ENCODE peak calls at places on chromosome 20, in nine cellular contexts. One of them, this sample, is unnamed.

GRCh38 chr20:49573900-49574416 is 6.0 kb upstream of the PTGIS start:
- DNase-seq in H4: no peak
- DNase-seq in activated CD8-positive, alpha-beta memory T cell treated with anti-CD3 and anti-CD28 coated beads for 1 hour: no peak
- DNase-seq in activated T-cell treated with anti-CD3 and anti-CD28 coated beads for 1 hour: no peak
- DNase-seq in A549: no peak
- DNase-seq in activated CD4-positive, CD25-positive, alpha-beta regulatory T cell treated with anti-CD3 and anti-CD28 coated beads, Interleukin-2, amount 50 U/mL, for 16 hours: no peak
- DNase-seq in nephron progenitor cell: no peak
- DNase-seq in T-helper 2 cell: no peak
- DNase-seq in mammary epithelial cell: no peak
- DNase-seq in this sample: no peak

GRCh38 chr20:10861619-10862018 is 187.8 kb upstream of the JAG1 start:
- DNase-seq in H4: peak; percentile 10
- DNase-seq in activated CD8-positive, alpha-beta memory T cell treated with anti-CD3 and anti-CD28 coated beads for 1 hour: no peak
- DNase-seq in activated T-cell treated with anti-CD3 and anti-CD28 coated beads for 1 hour: no peak
- DNase-seq in A549: peak; percentile 93
- DNase-seq in activated CD4-positive, CD25-positive, alpha-beta regulatory T cell treated with anti-CD3 and anti-CD28 coated beads, Interleukin-2, amount 50 U/mL, for 16 hours: no peak
- DNase-seq in nephron progenitor cell: no peak
- DNase-seq in T-helper 2 cell: no peak
- DNase-seq in mammary epithelial cell: peak; percentile 33
- DNase-seq in this sample: no peak

GRCh38 chr20:53738039-53738944 is 144.7 kb upstream of the ZNF217 start:
- DNase-seq in H4: peak; percentile 92
- DNase-seq in activated CD8-positive, alpha-beta memory T cell treated with anti-CD3 and anti-CD28 coated beads for 1 hour: no peak
- DNase-seq in activated T-cell treated with anti-CD3 and anti-CD28 coated beads for 1 hour: no peak
- DNase-seq in A549: peak; percentile 95
- DNase-seq in activated CD4-positive, CD25-positive, alpha-beta regulatory T cell treated with anti-CD3 and anti-CD28 coated beads, Interleukin-2, amount 50 U/mL, for 16 hours: no peak
- DNase-seq in nephron progenitor cell: peak; percentile 73
- DNase-seq in T-helper 2 cell: no peak
- DNase-seq in mammary epithelial cell: peak; percentile 78
- DNase-seq in this sample: peak; percentile 96

GRCh38 chr20:63706852-63707557 is 771 bp downstream of the ARFRP1 start:
- DNase-seq in H4: peak; percentile 5
- DNase-seq in activated CD8-positive, alpha-beta memory T cell treated with anti-CD3 and anti-CD28 coated beads for 1 hour: peak; percentile 40
- DNase-seq in activated T-cell treated with anti-CD3 and anti-CD28 coated beads for 1 hour: peak; percentile 54
- DNase-seq in A549: peak; percentile 74
- DNase-seq in activated CD4-positive, CD25-positive, alpha-beta regulatory T cell treated with anti-CD3 and anti-CD28 coated beads, Interleukin-2, amount 50 U/mL, for 16 hours: no peak
- DNase-seq in nephron progenitor cell: peak; percentile 54
- DNase-seq in T-helper 2 cell: peak; percentile 55
- DNase-seq in mammary epithelial cell: peak; percentile 59
- DNase-seq in this sample: peak; percentile 59

GRCh38 chr20:36605309-36606170 is at the start of gene RAB5IF:
- DNase-seq in H4: peak; percentile 98
- DNase-seq in activated CD8-positive, alpha-beta memory T cell treated with anti-CD3 and anti-CD28 coated beads for 1 hour: peak; percentile 96
- DNase-seq in activated T-cell treated with anti-CD3 and anti-CD28 coated beads for 1 hour: peak; percentile 99
- DNase-seq in A549: peak; percentile 99
- DNase-seq in activated CD4-positive, CD25-positive, alpha-beta regulatory T cell treated with anti-CD3 and anti-CD28 coated beads, Interleukin-2, amount 50 U/mL, for 16 hours: peak; percentile 98
- DNase-seq in nephron progenitor cell: peak; percentile 99
- DNase-seq in T-helper 2 cell: peak; percentile 98
- DNase-seq in mammary epithelial cell: peak; percentile 98
- DNase-seq in this sample: peak; percentile 99

GRCh38 chr20:1646975-1647431 is 10.6 kb downstream of the SIRPG start:
- DNase-seq in H4: no peak
- DNase-seq in activated CD8-positive, alpha-beta memory T cell treated with anti-CD3 and anti-CD28 coated beads for 1 hour: no peak
- DNase-seq in activated T-cell treated with anti-CD3 and anti-CD28 coated beads for 1 hour: no peak
- DNase-seq in A549: no peak
- DNase-seq in activated CD4-positive, CD25-positive, alpha-beta regulatory T cell treated with anti-CD3 and anti-CD28 coated beads, Interleukin-2, amount 50 U/mL, for 16 hours: no peak
- DNase-seq in nephron progenitor cell: no peak
- DNase-seq in T-helper 2 cell: no peak
- DNase-seq in mammary epithelial cell: no peak
- DNase-seq in this sample: no peak

GRCh38 chr20:12673352-12673751 is 335.4 kb upstream of the SPTLC3 start:
- DNase-seq in H4: no peak
- DNase-seq in activated CD8-positive, alpha-beta memory T cell treated with anti-CD3 and anti-CD28 coated beads for 1 hour: no peak
- DNase-seq in activated T-cell treated with anti-CD3 and anti-CD28 coated beads for 1 hour: no peak
- DNase-seq in A549: no peak
- DNase-seq in activated CD4-positive, CD25-positive, alpha-beta regulatory T cell treated with anti-CD3 and anti-CD28 coated beads, Interleukin-2, amount 50 U/mL, for 16 hours: no peak
- DNase-seq in nephron progenitor cell: no peak
- DNase-seq in T-helper 2 cell: no peak
- DNase-seq in mammary epithelial cell: no peak
- DNase-seq in this sample: no peak

GRCh38 chr20:35345189-35345588 is 53.0 kb upstream of the FAM83C start:
- DNase-seq in H4: no peak
- DNase-seq in activated CD8-positive, alpha-beta memory T cell treated with anti-CD3 and anti-CD28 coated beads for 1 hour: no peak
- DNase-seq in activated T-cell treated with anti-CD3 and anti-CD28 coated beads for 1 hour: no peak
- DNase-seq in A549: no peak
- DNase-seq in activated CD4-positive, CD25-positive, alpha-beta regulatory T cell treated with anti-CD3 and anti-CD28 coated beads, Interleukin-2, amount 50 U/mL, for 16 hours: no peak
- DNase-seq in nephron progenitor cell: no peak
- DNase-seq in T-helper 2 cell: no peak
- DNase-seq in mammary epithelial cell: no peak
- DNase-seq in this sample: no peak

GRCh38 chr20:20363449-20364015 is 4.4 kb upstream of the INSM1 start:
- DNase-seq in H4: no peak
- DNase-seq in activated CD8-positive, alpha-beta memory T cell treated with anti-CD3 and anti-CD28 coated beads for 1 hour: no peak
- DNase-seq in activated T-cell treated with anti-CD3 and anti-CD28 coated beads for 1 hour: no peak
- DNase-seq in A549: no peak
- DNase-seq in activated CD4-positive, CD25-positive, alpha-beta regulatory T cell treated with anti-CD3 and anti-CD28 coated beads, Interleukin-2, amount 50 U/mL, for 16 hours: no peak
- DNase-seq in nephron progenitor cell: peak; percentile 26
- DNase-seq in T-helper 2 cell: no peak
- DNase-seq in mammary epithelial cell: no peak
- DNase-seq in this sample: peak; percentile 33

GRCh38 chr20:13220857-13221297 is at the start of gene ISM1:
- DNase-seq in H4: no peak
- DNase-seq in activated CD8-positive, alpha-beta memory T cell treated with anti-CD3 and anti-CD28 coated beads for 1 hour: no peak
- DNase-seq in activated T-cell treated with anti-CD3 and anti-CD28 coated beads for 1 hour: peak; percentile 29
- DNase-seq in A549: peak; percentile 32
- DNase-seq in activated CD4-positive, CD25-positive, alpha-beta regulatory T cell treated with anti-CD3 and anti-CD28 coated beads, Interleukin-2, amount 50 U/mL, for 16 hours: no peak
- DNase-seq in nephron progenitor cell: peak; percentile 73
- DNase-seq in T-helper 2 cell: peak; percentile 17
- DNase-seq in mammary epithelial cell: peak; percentile 29
- DNase-seq in this sample: peak; percentile 81

GRCh38 chr20:56706867-56707360 is 77.8 kb downstream of the TFAP2C start:
- DNase-seq in H4: no peak
- DNase-seq in activated CD8-positive, alpha-beta memory T cell treated with anti-CD3 and anti-CD28 coated beads for 1 hour: no peak
- DNase-seq in activated T-cell treated with anti-CD3 and anti-CD28 coated beads for 1 hour: no peak
- DNase-seq in A549: no peak
- DNase-seq in activated CD4-positive, CD25-positive, alpha-beta regulatory T cell treated with anti-CD3 and anti-CD28 coated beads, Interleukin-2, amount 50 U/mL, for 16 hours: no peak
- DNase-seq in nephron progenitor cell: no peak
- DNase-seq in T-helper 2 cell: no peak
- DNase-seq in mammary epithelial cell: peak; percentile 24
- DNase-seq in this sample: no peak

GRCh38 chr20:63017826-63018411 is 11.2 kb upstream of the BHLHE23 start:
- DNase-seq in H4: no peak
- DNase-seq in activated CD8-positive, alpha-beta memory T cell treated with anti-CD3 and anti-CD28 coated beads for 1 hour: no peak
- DNase-seq in activated T-cell treated with anti-CD3 and anti-CD28 coated beads for 1 hour: no peak
- DNase-seq in A549: no peak
- DNase-seq in activated CD4-positive, CD25-positive, alpha-beta regulatory T cell treated with anti-CD3 and anti-CD28 coated beads, Interleukin-2, amount 50 U/mL, for 16 hours: no peak
- DNase-seq in nephron progenitor cell: no peak
- DNase-seq in T-helper 2 cell: no peak
- DNase-seq in mammary epithelial cell: no peak
- DNase-seq in this sample: no peak

GRCh38 chr20:58461899-58462298 is 53.3 kb downstream of the APCDD1L start:
- DNase-seq in H4: no peak
- DNase-seq in activated CD8-positive, alpha-beta memory T cell treated with anti-CD3 and anti-CD28 coated beads for 1 hour: no peak
- DNase-seq in activated T-cell treated with anti-CD3 and anti-CD28 coated beads for 1 hour: no peak
- DNase-seq in A549: no peak
- DNase-seq in activated CD4-positive, CD25-positive, alpha-beta regulatory T cell treated with anti-CD3 and anti-CD28 coated beads, Interleukin-2, amount 50 U/mL, for 16 hours: no peak
- DNase-seq in nephron progenitor cell: no peak
- DNase-seq in T-helper 2 cell: no peak
- DNase-seq in mammary epithelial cell: peak; percentile 95
- DNase-seq in this sample: no peak

GRCh38 chr20:51378171-51378928 is 164.2 kb downstream of the NFATC2 start:
- DNase-seq in H4: no peak
- DNase-seq in activated CD8-positive, alpha-beta memory T cell treated with anti-CD3 and anti-CD28 coated beads for 1 hour: no peak
- DNase-seq in activated T-cell treated with anti-CD3 and anti-CD28 coated beads for 1 hour: no peak
- DNase-seq in A549: peak; percentile 43
- DNase-seq in activated CD4-positive, CD25-positive, alpha-beta regulatory T cell treated with anti-CD3 and anti-CD28 coated beads, Interleukin-2, amount 50 U/mL, for 16 hours: no peak
- DNase-seq in nephron progenitor cell: no peak
- DNase-seq in T-helper 2 cell: no peak
- DNase-seq in mammary epithelial cell: no peak
- DNase-seq in this sample: no peak

GRCh38 chr20:31666258-31667042 is 28.7 kb downstream of the COX4I2 start:
- DNase-seq in H4: no peak
- DNase-seq in activated CD8-positive, alpha-beta memory T cell treated with anti-CD3 and anti-CD28 coated beads for 1 hour: no peak
- DNase-seq in activated T-cell treated with anti-CD3 and anti-CD28 coated beads for 1 hour: no peak
- DNase-seq in A549: no peak
- DNase-seq in activated CD4-positive, CD25-positive, alpha-beta regulatory T cell treated with anti-CD3 and anti-CD28 coated beads, Interleukin-2, amount 50 U/mL, for 16 hours: no peak
- DNase-seq in nephron progenitor cell: no peak
- DNase-seq in T-helper 2 cell: no peak
- DNase-seq in mammary epithelial cell: no peak
- DNase-seq in this sample: no peak

GRCh38 chr20:61925555-61926252 is 140.0 kb downstream of the TAF4 start:
- DNase-seq in H4: peak; percentile 78
- DNase-seq in activated CD8-positive, alpha-beta memory T cell treated with anti-CD3 and anti-CD28 coated beads for 1 hour: no peak
- DNase-seq in activated T-cell treated with anti-CD3 and anti-CD28 coated beads for 1 hour: no peak
- DNase-seq in A549: no peak
- DNase-seq in activated CD4-positive, CD25-positive, alpha-beta regulatory T cell treated with anti-CD3 and anti-CD28 coated beads, Interleukin-2, amount 50 U/mL, for 16 hours: no peak
- DNase-seq in nephron progenitor cell: no peak
- DNase-seq in T-helper 2 cell: no peak
- DNase-seq in mammary epithelial cell: peak; percentile 74
- DNase-seq in this sample: no peak

GRCh38 chr20:11891827-11892521 is 25.7 kb upstream of the BTBD3 start:
- DNase-seq in H4: peak; percentile 74
- DNase-seq in activated CD8-positive, alpha-beta memory T cell treated with anti-CD3 and anti-CD28 coated beads for 1 hour: no peak
- DNase-seq in activated T-cell treated with anti-CD3 and anti-CD28 coated beads for 1 hour: no peak
- DNase-seq in A549: peak; percentile 77
- DNase-seq in activated CD4-positive, CD25-positive, alpha-beta regulatory T cell treated with anti-CD3 and anti-CD28 coated beads, Interleukin-2, amount 50 U/mL, for 16 hours: no peak
- DNase-seq in nephron progenitor cell: peak; percentile 77
- DNase-seq in T-helper 2 cell: no peak
- DNase-seq in mammary epithelial cell: peak; percentile 83
- DNase-seq in this sample: peak; percentile 96

GRCh38 chr20:1953616-1954015 is 40.2 kb downstream of the PDYN start:
- DNase-seq in H4: no peak
- DNase-seq in activated CD8-positive, alpha-beta memory T cell treated with anti-CD3 and anti-CD28 coated beads for 1 hour: no peak
- DNase-seq in activated T-cell treated with anti-CD3 and anti-CD28 coated beads for 1 hour: no peak
- DNase-seq in A549: no peak
- DNase-seq in activated CD4-positive, CD25-positive, alpha-beta regulatory T cell treated with anti-CD3 and anti-CD28 coated beads, Interleukin-2, amount 50 U/mL, for 16 hours: no peak
- DNase-seq in nephron progenitor cell: no peak
- DNase-seq in T-helper 2 cell: no peak
- DNase-seq in mammary epithelial cell: no peak
- DNase-seq in this sample: no peak

GRCh38 chr20:43183526-43183925 is 6.2 kb downstream of the PTPRT start:
- DNase-seq in H4: no peak
- DNase-seq in activated CD8-positive, alpha-beta memory T cell treated with anti-CD3 and anti-CD28 coated beads for 1 hour: no peak
- DNase-seq in activated T-cell treated with anti-CD3 and anti-CD28 coated beads for 1 hour: no peak
- DNase-seq in A549: no peak
- DNase-seq in activated CD4-positive, CD25-positive, alpha-beta regulatory T cell treated with anti-CD3 and anti-CD28 coated beads, Interleukin-2, amount 50 U/mL, for 16 hours: no peak
- DNase-seq in nephron progenitor cell: no peak
- DNase-seq in T-helper 2 cell: no peak
- DNase-seq in mammary epithelial cell: no peak
- DNase-seq in this sample: peak; percentile 26

GRCh38 chr20:63101781-63102719 is 95.3 kb upstream of the BHLHE23 start:
- DNase-seq in H4: peak; percentile 35
- DNase-seq in activated CD8-positive, alpha-beta memory T cell treated with anti-CD3 and anti-CD28 coated beads for 1 hour: peak; percentile 12
- DNase-seq in activated T-cell treated with anti-CD3 and anti-CD28 coated beads for 1 hour: peak; percentile 35
- DNase-seq in A549: peak; percentile 61
- DNase-seq in activated CD4-positive, CD25-positive, alpha-beta regulatory T cell treated with anti-CD3 and anti-CD28 coated beads, Interleukin-2, amount 50 U/mL, for 16 hours: peak; percentile 21
- DNase-seq in nephron progenitor cell: peak; percentile 70
- DNase-seq in T-helper 2 cell: peak; percentile 38
- DNase-seq in mammary epithelial cell: peak; percentile 32
- DNase-seq in this sample: peak; percentile 48

GRCh38 chr20:50844430-50845100 is 49.7 kb downstream of the BCAS4 start:
- DNase-seq in H4: peak; percentile 69
- DNase-seq in activated CD8-positive, alpha-beta memory T cell treated with anti-CD3 and anti-CD28 coated beads for 1 hour: no peak
- DNase-seq in activated T-cell treated with anti-CD3 and anti-CD28 coated beads for 1 hour: peak; percentile 30
- DNase-seq in A549: peak; percentile 46
- DNase-seq in activated CD4-positive, CD25-positive, alpha-beta regulatory T cell treated with anti-CD3 and anti-CD28 coated beads, Interleukin-2, amount 50 U/mL, for 16 hours: no peak
- DNase-seq in nephron progenitor cell: no peak
- DNase-seq in T-helper 2 cell: no peak
- DNase-seq in mammary epithelial cell: peak; percentile 99
- DNase-seq in this sample: no peak

GRCh38 chr20:17543531-17543961 is 12.4 kb upstream of the BFSP1 start:
- DNase-seq in H4: no peak
- DNase-seq in activated CD8-positive, alpha-beta memory T cell treated with anti-CD3 and anti-CD28 coated beads for 1 hour: no peak
- DNase-seq in activated T-cell treated with anti-CD3 and anti-CD28 coated beads for 1 hour: no peak
- DNase-seq in A549: no peak
- DNase-seq in activated CD4-positive, CD25-positive, alpha-beta regulatory T cell treated with anti-CD3 and anti-CD28 coated beads, Interleukin-2, amount 50 U/mL, for 16 hours: no peak
- DNase-seq in nephron progenitor cell: no peak
- DNase-seq in T-helper 2 cell: no peak
- DNase-seq in mammary epithelial cell: peak; percentile 52
- DNase-seq in this sample: peak; percentile 35

GRCh38 chr20:32162367-32162766 is 45.2 kb downstream of the PLAGL2 start:
- DNase-seq in H4: no peak
- DNase-seq in activated CD8-positive, alpha-beta memory T cell treated with anti-CD3 and anti-CD28 coated beads for 1 hour: no peak
- DNase-seq in activated T-cell treated with anti-CD3 and anti-CD28 coated beads for 1 hour: no peak
- DNase-seq in A549: no peak
- DNase-seq in activated CD4-positive, CD25-positive, alpha-beta regulatory T cell treated with anti-CD3 and anti-CD28 coated beads, Interleukin-2, amount 50 U/mL, for 16 hours: no peak
- DNase-seq in nephron progenitor cell: no peak
- DNase-seq in T-helper 2 cell: no peak
- DNase-seq in mammary epithelial cell: no peak
- DNase-seq in this sample: peak; percentile 35

GRCh38 chr20:25408890-25409289 is 1.4 kb downstream of the GINS1 start:
- DNase-seq in H4: no peak
- DNase-seq in activated CD8-positive, alpha-beta memory T cell treated with anti-CD3 and anti-CD28 coated beads for 1 hour: no peak
- DNase-seq in activated T-cell treated with anti-CD3 and anti-CD28 coated beads for 1 hour: no peak
- DNase-seq in A549: no peak
- DNase-seq in activated CD4-positive, CD25-positive, alpha-beta regulatory T cell treated with anti-CD3 and anti-CD28 coated beads, Interleukin-2, amount 50 U/mL, for 16 hours: no peak
- DNase-seq in nephron progenitor cell: no peak
- DNase-seq in T-helper 2 cell: no peak
- DNase-seq in mammary epithelial cell: no peak
- DNase-seq in this sample: peak; percentile 8

This sample was measured in left kidney.